ENCODE peak calls at places on chromosomes 13 and 19, in four cellular contexts. C is CD8-positive, alpha-beta memory T cell; Y is A549; Z is aorta. B is an unnamed sample.

GRCh38 chr13:72839831-72840426 is 58.0 kb downstream of the PIBF1 start:
- DNase-seq in C (peak), Y (peak), Z (no peak), B (peak)

GRCh38 chr19:6521718-6522646 is 8.8 kb upstream of the TNFSF9 start:
- DNase-seq in C (peak), Y (no peak), Z (no peak), B (peak)

GRCh38 chr19:50002386-50002960 is 22.7 kb downstream of the VRK3 start:
- DNase-seq in C (no peak), Y (no peak), Z (no peak), B (no peak)

GRCh38 chr13:112603641-112604220 is 15.8 kb upstream of the TUBGCP3 start:
- DNase-seq in C (no peak), Y (no peak), Z (no peak), B (no peak)

GRCh38 chr13:113981611-113982295 is 7.9 kb upstream of the C13orf46 start:
- DNase-seq in C (no peak), Y (no peak), Z (peak), B (no peak)

GRCh38 chr13:112703449-112703848 is 13.6 kb downstream of the ATP11A start:
- DNase-seq in C (no peak), Y (no peak), Z (no peak), B (no peak)

GRCh38 chr13:99648905-99649304 is 147.6 kb downstream of the TM9SF2 start:
- DNase-seq in C (no peak), Y (no peak), Z (no peak), B (no peak)

GRCh38 chr19:5966941-5967340 is 11.0 kb downstream of the RANBP3 start:
- DNase-seq in C (no peak), Y (no peak), Z (no peak), B (no peak)

GRCh38 chr13:24217601-24218281 is 57.2 kb downstream of the SPATA13 start:
- DNase-seq in C (no peak), Y (no peak), Z (no peak), B (no peak)

GRCh38 chr19:35414442-35414841 is 33.6 kb upstream of the FFAR2 start:
- DNase-seq in C (no peak), Y (no peak), Z (peak), B (no peak)

GRCh38 chr13:23966691-23967615 is 69.7 kb upstream of the C1QTNF9B start:
- DNase-seq in C (peak), Y (no peak), Z (no peak), B (no peak)

GRCh38 chr13:20428666-20429644 is 96.7 kb downstream of the CRYL1 start:
- DNase-seq in C (no peak), Y (no peak), Z (no peak), B (no peak)

GRCh38 chr13:112466132-112467025 is 90.2 kb downstream of the SPACA7 start:
- DNase-seq in C (no peak), Y (no peak), Z (no peak), B (no peak)

GRCh38 chr19:46718157-46718933 is 1.4 kb upstream of the PRKD2 start:
- DNase-seq in C (peak), Y (peak), Z (no peak), B (peak)

GRCh38 chr13:112747256-112747655 is 57.4 kb downstream of the ATP11A start:
- DNase-seq in C (no peak), Y (no peak), Z (no peak), B (no peak)

GRCh38 chr19:34772697-34773554 is at the start of gene ZNF599:
- DNase-seq in C (peak), Y (peak), Z (peak), B (peak)

GRCh38 chr19:38728752-38729541 is 15.3 kb downstream of the CAPN12 start:
- DNase-seq in C (no peak), Y (no peak), Z (peak), B (peak)

GRCh38 chr13:37715606-37716015 is 117.0 kb upstream of the POSTN start:
- DNase-seq in C (no peak), Y (no peak), Z (no peak), B (no peak)

GRCh38 chr13:96652506-96652905 is 341.8 kb downstream of the OXGR1 start:
- DNase-seq in C (no peak), Y (no peak), Z (no peak), B (no peak)

GRCh38 chr19:633786-634639 is 676 bp upstream of the POLRMT start:
- DNase-seq in C (no peak), Y (no peak), Z (no peak), B (no peak)

GRCh38 chr13:86563308-86563707 is 764.1 kb upstream of the SLITRK6 start:
- DNase-seq in C (no peak), Y (no peak), Z (no peak), B (no peak)

GRCh38 chr13:52003551-52003950 is 7.7 kb downstream of the ATP7B start:
- DNase-seq in C (no peak), Y (no peak), Z (no peak), B (no peak)

GRCh38 chr13:39159971-39160370 is 121.7 kb downstream of the NHLRC3 start:
- DNase-seq in C (no peak), Y (no peak), Z (no peak), B (no peak)

GRCh38 chr13:21568854-21569253 is 35.1 kb downstream of the MICU2 start:
- DNase-seq in C (no peak), Y (no peak), Z (no peak), B (no peak)

GRCh38 chr13:26061947-26062346 is 10.1 kb upstream of the SHISA2 start:
- DNase-seq in C (no peak), Y (no peak), Z (no peak), B (no peak)

GRCh38 chr19:14328406-14328805 is 52.8 kb upstream of the ADGRE5 start:
- DNase-seq in C (no peak), Y (no peak), Z (no peak), B (no peak)

GRCh38 chr19:14337510-14337909 is 43.7 kb upstream of the ADGRE5 start:
- DNase-seq in C (peak), Y (peak), Z (no peak), B (no peak)

GRCh38 chr19:14333101-14333871 is 48.0 kb upstream of the ADGRE5 start:
- DNase-seq in C (no peak), Y (peak), Z (no peak), B (no peak)
- H3K4me3 ChIP-seq in C (peak), Y (peak), Z (no peak), B (peak)

DNA sequence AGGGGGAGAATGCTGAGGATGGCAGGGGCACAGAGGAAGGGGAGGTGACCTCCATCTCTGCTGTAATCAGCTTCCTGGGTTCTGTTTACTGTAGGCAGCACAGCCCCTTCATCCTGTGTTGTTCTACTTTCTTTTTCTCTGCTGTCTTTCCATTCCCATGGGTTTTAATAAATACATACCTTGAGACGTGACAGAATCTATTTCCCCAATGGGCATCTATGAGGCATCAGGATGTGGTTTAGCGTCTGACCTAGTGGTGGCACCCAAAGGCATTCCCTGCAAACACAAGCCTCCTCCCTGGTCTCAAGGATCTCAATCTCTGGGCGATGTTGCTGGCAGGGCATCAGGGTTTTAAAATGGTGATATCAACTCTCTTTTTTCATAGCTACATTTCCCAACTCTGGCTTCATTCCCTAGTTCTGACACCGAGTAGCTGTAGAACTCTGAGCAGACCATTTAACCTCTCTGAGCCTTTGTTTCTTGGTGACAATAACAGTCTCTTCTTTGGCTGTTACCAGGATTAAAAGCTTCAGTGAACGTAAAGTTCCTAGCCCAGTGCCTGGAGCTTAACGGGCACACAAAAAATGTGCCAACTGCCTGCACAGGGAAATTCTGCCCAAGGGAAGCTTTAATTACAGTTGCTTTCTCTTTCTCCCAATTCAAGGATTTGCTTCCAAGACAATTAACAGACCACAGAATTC is 60.9 kb downstream of the ALOX5AP start:
- DNase-seq in C (no peak), Y (peak), Z (no peak), B (no peak)
- H3K4me3 ChIP-seq in C (peak), Y (no peak), Z (no peak), B (no peak)

GRCh38 chr19:3042545-3043267 is 13.6 kb upstream of the TLE2 start:
- DNase-seq in C (no peak), Y (no peak), Z (no peak), B (no peak)

GRCh38 chr19:3039125-3039524 is 10.0 kb upstream of the TLE2 start:
- DNase-seq in C (no peak), Y (no peak), Z (no peak), B (no peak)

GRCh38 chr19:3041756-3042517 is 12.9 kb upstream of the TLE2 start:
- DNase-seq in C (no peak), Y (no peak), Z (no peak), B (no peak)

GRCh38 chr19:3039641-3040077 is 10.6 kb upstream of the TLE2 start:
- DNase-seq in C (no peak), Y (no peak), Z (no peak), B (no peak)

DNA sequence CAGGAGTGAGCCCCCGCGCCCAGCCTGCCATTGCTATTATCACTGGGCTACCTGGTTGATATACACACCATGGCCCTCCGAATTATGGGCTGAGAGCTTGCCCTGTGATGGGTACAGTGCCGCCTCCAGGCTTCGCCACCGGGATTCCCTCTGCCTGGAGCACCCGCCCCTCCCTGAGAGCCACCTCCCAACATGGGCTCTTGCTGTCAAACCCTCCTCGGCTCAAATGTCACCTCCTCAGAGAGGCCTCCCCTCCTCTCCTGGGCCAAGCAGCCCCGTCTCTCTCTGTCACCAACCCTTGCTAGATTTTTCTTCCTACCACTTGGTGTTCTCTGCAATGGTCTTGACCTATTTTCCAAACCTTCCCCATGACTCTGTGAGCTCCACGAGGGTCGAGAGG is 12.2 kb upstream of the TLE2 start:
- DNase-seq in C (no peak), Y (no peak), Z (no peak), B (no peak)
- H3K4me3 ChIP-seq in C (no peak), Y (no peak), Z (no peak), B (no peak)

GRCh38 chr19:58009666-58010301 is 7.2 kb upstream of the ZNF606 start:
- DNase-seq in C (peak), Y (peak), Z (peak), B (peak)
- H3K4me3 ChIP-seq in C (no peak), Y (peak), Z (no peak), B (peak)

GRCh38 chr19:48510421-48511268 is 990 bp downstream of the LMTK3 start:
- DNase-seq in C (peak), Y (no peak), Z (peak), B (peak)

GRCh38 chr19:48512504-48513288 is 1.1 kb upstream of the LMTK3 start:
- DNase-seq in C (peak), Y (no peak), Z (no peak), B (no peak)

GRCh38 chr19:48509467-48510194 is 2.0 kb downstream of the LMTK3 start:
- DNase-seq in C (no peak), Y (no peak), Z (no peak), B (no peak)

GRCh38 chr19:48511800-48512503 is at the start of gene LMTK3:
- DNase-seq in C (peak), Y (peak), Z (no peak), B (peak)

DNA sequence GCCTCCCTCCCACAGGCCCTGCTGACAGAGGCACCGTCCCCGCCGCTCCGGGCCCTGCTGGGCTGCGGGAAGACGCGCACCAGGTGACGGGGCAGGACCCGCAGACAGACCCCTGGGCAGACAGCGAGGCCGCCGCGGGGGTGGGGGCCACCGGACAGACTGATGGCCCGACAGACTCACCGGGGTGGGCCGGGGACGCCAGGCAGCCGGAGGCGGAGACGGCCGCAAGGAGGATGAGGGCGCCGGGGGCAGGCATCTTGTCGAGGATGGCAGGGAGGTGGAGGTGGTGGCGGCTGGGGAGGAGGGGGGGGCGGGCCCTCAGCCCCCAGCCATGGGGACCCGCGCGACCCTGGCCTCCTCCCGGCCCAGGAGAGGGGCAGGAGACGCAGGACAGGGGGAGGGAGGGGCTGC is 309 bp downstream of the LMTK3 start:
- DNase-seq in C (no peak), Y (no peak), Z (no peak), B (peak)
- H3K4me3 ChIP-seq in C (no peak), Y (peak), Z (no peak), B (peak)

GRCh38 chr19:55149078-55150003 is at the start of gene TNNT1:
- DNase-seq in C (no peak), Y (no peak), Z (no peak), B (no peak)

GRCh38 chr19:55147408-55148251 is 1.4 kb downstream of the TNNT1 start:
- DNase-seq in C (no peak), Y (no peak), Z (no peak), B (no peak)

GRCh38 chr19:55145241-55145640 is 3.8 kb downstream of the TNNT1 start:
- DNase-seq in C (no peak), Y (no peak), Z (no peak), B (no peak)

GRCh38 chr19:55146648-55147218 is 2.3 kb downstream of the TNNT1 start:
- DNase-seq in C (no peak), Y (peak), Z (no peak), B (no peak)

GRCh38 chr19:55146078-55146647 is 2.8 kb downstream of the TNNT1 start:
- DNase-seq in C (no peak), Y (peak), Z (no peak), B (no peak)
- H3K4me3 ChIP-seq in C (no peak), Y (peak), Z (no peak), B (no peak)

GRCh38 chr19:41958367-41959055 is 610 bp downstream of the RABAC1 start:
- DNase-seq in C (peak), Y (peak), Z (peak), B (peak)

GRCh38 chr19:41957161-41957837 is 1.8 kb downstream of the RABAC1 start:
- DNase-seq in C (no peak), Y (no peak), Z (no peak), B (no peak)

GRCh38 chr19:41956621-41957020 is 2.5 kb downstream of the RABAC1 start:
- DNase-seq in C (no peak), Y (no peak), Z (no peak), B (no peak)

GRCh38 chr19:41957838-41958366 is 1.2 kb downstream of the RABAC1 start:
- DNase-seq in C (peak), Y (peak), Z (no peak), B (peak)

GRCh38 chr19:41955521-41955920 is 3.6 kb downstream of the RABAC1 start:
- DNase-seq in C (no peak), Y (no peak), Z (no peak), B (no peak)
- H3K4me3 ChIP-seq in C (no peak), Y (no peak), Z (no peak), B (no peak)

GRCh38 chr19:7862413-7862951 is 11.7 kb downstream of the PRR36 start:
- DNase-seq in C (peak), Y (no peak), Z (no peak), B (peak)
- H3K4me3 ChIP-seq in C (peak), Y (peak), Z (no peak), B (peak)